ENCODE peak calls at places on chromosomes 13 and 19, in nine cellular contexts. H is GM23338; R is A549; V is glomerular endothelial cell; W is activated CD8-positive, alpha-beta memory T cell treated with anti-CD3 and anti-CD28 coated beads for 1 hour; S is fibroblast of lung; T is AG20443; G is neuronal stem cell; X is stimulated activated CD8-positive, alpha-beta memory T cell treated with anti-CD3 and anti-CD28 coated beads, Interleukin-4, amount 100 ng/mL, for 4 hours. B is an unnamed sample.

GRCh38 chr13:91701975-91702374 is 303.6 kb downstream of the GPC5 start:
- DNase-seq in H (no peak), R (no peak), V (no peak), W (no peak), S (no peak), T (no peak), G (no peak), X (no peak), B (no peak)

GRCh38 chr13:73715114-73715909 is 418.9 kb downstream of the KLF12 start:
- DNase-seq in H (no peak), R (no peak), V (no peak), W (peak; percentile 10), S (no peak), T (no peak), G (no peak), X (no peak), B (no peak)

GRCh38 chr19:55305491-55305890 is 19.6 kb downstream of the TMEM150B start:
- DNase-seq in H (peak; percentile 88), R (peak; percentile 66), V (no peak), W (no peak), S (peak; percentile 26), T (peak; percentile 58), G (no peak), X (peak; percentile 12), B (no peak)

GRCh38 chr13:30142502-30143211 is 164.7 kb downstream of the KATNAL1 start:
- DNase-seq in H (peak; percentile 28), R (peak; percentile 22), V (peak; percentile 22), W (no peak), S (peak; percentile 94), T (peak; percentile 86), G (no peak), X (no peak), B (peak; percentile 49)

GRCh38 chr13:61954092-61954491 is 538.4 kb upstream of the PCDH20 start:
- DNase-seq in H (peak; percentile 69), R (no peak), V (no peak), W (no peak), S (peak; percentile 61), T (no peak), G (peak; percentile 17), X (no peak), B (no peak)

GRCh38 chr19:6373813-6374108 is 1.2 kb downstream of the ALKBH7 start:
- DNase-seq in H (no peak), R (no peak), V (no peak), W (no peak), S (no peak), T (no peak), G (no peak), X (no peak), B (no peak)

GRCh38 chr19:56161534-56161933 is 14.3 kb upstream of the GALP start:
- DNase-seq in H (no peak), R (no peak), V (no peak), W (no peak), S (no peak), T (no peak), G (no peak), X (no peak), B (no peak)

GRCh38 chr13:36685912-36686311 is 12.1 kb downstream of the SERTM1 start:
- DNase-seq in H (no peak), R (no peak), V (no peak), W (no peak), S (no peak), T (peak; percentile 34), G (no peak), X (no peak), B (no peak)

GRCh38 chr13:99314640-99315176 is 7.5 kb upstream of the GPR183 start:
- DNase-seq in H (no peak), R (no peak), V (peak; percentile 89), W (no peak), S (no peak), T (no peak), G (no peak), X (no peak), B (peak; percentile 90)

GRCh38 chr19:53365899-53366493 is 491 bp downstream of the ZNF525 start:
- DNase-seq in H (peak; percentile 68), R (no peak), V (no peak), W (no peak), S (no peak), T (peak; percentile 22), G (no peak), X (peak; percentile 1), B (no peak)

GRCh38 chr13:80654638-80655249 is 313.8 kb upstream of the SPRY2 start:
- DNase-seq in H (peak; percentile 8), R (no peak), V (no peak), W (no peak), S (no peak), T (no peak), G (no peak), X (no peak), B (no peak)

GRCh38 chr19:56217039-56217949 is 15.2 kb downstream of the ZSCAN5C start:
- DNase-seq in H (peak; percentile 77), R (no peak), V (no peak), W (no peak), S (peak; percentile 11), T (peak; percentile 57), G (no peak), X (no peak), B (no peak)

GRCh38 chr13:110163020-110163658 is 143.8 kb downstream of the COL4A1 start:
- DNase-seq in H (no peak), R (no peak), V (no peak), W (no peak), S (peak; percentile 7), T (no peak), G (no peak), X (no peak), B (no peak)

GRCh38 chr13:109755551-109755950 is 30.8 kb downstream of the IRS2 start:
- DNase-seq in H (no peak), R (no peak), V (no peak), W (no peak), S (no peak), T (no peak), G (no peak), X (no peak), B (no peak)

GRCh38 chr19:2827840-2828489 is 8.3 kb downstream of the ZNF554 start:
- DNase-seq in H (no peak), R (no peak), V (no peak), W (no peak), S (no peak), T (no peak), G (no peak), X (no peak), B (no peak)

GRCh38 chr19:5990289-5990797 is 12.4 kb upstream of the RANBP3 start:
- DNase-seq in H (peak; percentile 79), R (peak; percentile 66), V (no peak), W (no peak), S (no peak), T (peak; percentile 58), G (no peak), X (no peak), B (no peak)

GRCh38 chr19:5966215-5966614 is 11.7 kb downstream of the RANBP3 start:
- DNase-seq in H (no peak), R (no peak), V (no peak), W (no peak), S (peak; percentile 88), T (peak; percentile 80), G (no peak), X (no peak), B (no peak)

GRCh38 chr19:32881766-32882165 is 12.2 kb upstream of the SLC7A9 start:
- DNase-seq in H (no peak), R (no peak), V (no peak), W (no peak), S (no peak), T (no peak), G (no peak), X (no peak), B (no peak)

GRCh38 chr13:21625366-21625765 is 21.4 kb upstream of the MICU2 start:
- DNase-seq in H (peak; percentile 53), R (peak; percentile 28), V (no peak), W (no peak), S (peak; percentile 51), T (peak; percentile 68), G (no peak), X (no peak), B (no peak)

GRCh38 chr13:76903544-76904162 is 17.4 kb upstream of the KCTD12 start:
- DNase-seq in H (peak; percentile 86), R (peak; percentile 30), V (no peak), W (peak; percentile 40), S (peak; percentile 85), T (peak; percentile 77), G (peak; percentile 64), X (peak; percentile 46), B (no peak)

GRCh38 chr13:46082324-46082723 is 22.5 kb downstream of the CPB2 start:
- DNase-seq in H (no peak), R (no peak), V (no peak), W (no peak), S (no peak), T (no peak), G (no peak), X (no peak), B (no peak)

GRCh38 chr19:48330012-48330681 is 4.8 kb downstream of the EMP3 start:
- DNase-seq in H (peak; percentile 95), R (no peak), V (no peak), W (peak; percentile 72), S (no peak), T (no peak), G (peak; percentile 79), X (peak; percentile 48), B (no peak)

GRCh38 chr13:35716644-35717170 is 240.2 kb upstream of the MAB21L1 start:
- DNase-seq in H (no peak), R (no peak), V (no peak), W (no peak), S (no peak), T (no peak), G (no peak), X (no peak), B (no peak)

GRCh38 chr13:45368571-45368970 is 27.6 kb upstream of the TPT1 start:
- DNase-seq in H (no peak), R (no peak), V (no peak), W (no peak), S (no peak), T (no peak), G (no peak), X (no peak), B (no peak)

GRCh38 chr19:7000816-7001215 is 20.4 kb downstream of the MBD3L2B start:
- DNase-seq in H (no peak), R (no peak), V (no peak), W (no peak), S (no peak), T (no peak), G (no peak), X (no peak), B (no peak)

GRCh38 chr19:54707932-54708331 is 16.3 kb upstream of the KIR3DL3 start:
- DNase-seq in H (no peak), R (no peak), V (no peak), W (no peak), S (no peak), T (no peak), G (no peak), X (no peak), B (no peak)

GRCh38 chr13:30346159-30346788 is 38.9 kb upstream of the KATNAL1 start:
- DNase-seq in H (no peak), R (no peak), V (no peak), W (peak; percentile 29), S (no peak), T (no peak), G (no peak), X (peak; percentile 17), B (no peak)

GRCh38 chr19:52188822-52189744 is 769 bp upstream of the PPP2R1A start:
- DNase-seq in H (peak; percentile 66), R (no peak), V (no peak), W (no peak), S (no peak), T (peak; percentile 97), G (no peak), X (no peak), B (no peak)

GRCh38 chr19:30297969-30298368 is 74.2 kb upstream of the ZNF536 start:
- DNase-seq in H (no peak), R (no peak), V (no peak), W (no peak), S (no peak), T (no peak), G (no peak), X (no peak), B (no peak)

GRCh38 chr13:57340878-57341277 is 173.9 kb downstream of the PRR20E start:
- DNase-seq in H (no peak), R (no peak), V (no peak), W (no peak), S (no peak), T (no peak), G (no peak), X (no peak), B (no peak)

GRCh38 chr13:80074811-80075210 is 266.1 kb downstream of the SPRY2 start:
- DNase-seq in H (no peak), R (no peak), V (no peak), W (no peak), S (no peak), T (no peak), G (no peak), X (no peak), B (no peak)

B was measured in pulmonary artery endothelial cell.